ENCODE peak calls at places on chromosomes 7 and 10, in five cellular contexts. One of them, this sample, is unnamed.

GRCh38 chr7:157224627-157225026 is 85.9 kb downstream of the UBE3C start:
- DNase-seq in iris pigment epithelial cell: peak; percentile 38
- DNase-seq in occipital lobe: no peak
- DNase-seq in HCEC 1CT: peak; percentile 35
- DNase-seq in activated naive CD4-positive, alpha-beta T cell: no peak
- DNase-seq in this sample: peak; percentile 19

GRCh38 chr10:14812271-14812670 is 25.6 kb downstream of the CDNF start:
- DNase-seq in occipital lobe: no peak
- DNase-seq in HCEC 1CT: no peak
- DNase-seq in iris pigment epithelial cell: no peak
- DNase-seq in activated naive CD4-positive, alpha-beta T cell: no peak
- DNase-seq in this sample: no peak

GRCh38 chr7:154409703-154410311 is 357.6 kb downstream of the DPP6 start:
- DNase-seq in iris pigment epithelial cell: peak; percentile 21
- DNase-seq in occipital lobe: no peak
- DNase-seq in HCEC 1CT: no peak
- DNase-seq in activated naive CD4-positive, alpha-beta T cell: no peak
- DNase-seq in this sample: peak; percentile 31

GRCh38 chr7:157905740-157906461 is 569.1 kb downstream of the DNAJB6 start:
- DNase-seq in activated naive CD4-positive, alpha-beta T cell: no peak
- DNase-seq in iris pigment epithelial cell: no peak
- DNase-seq in HCEC 1CT: no peak
- DNase-seq in occipital lobe: no peak
- DNase-seq in this sample: no peak

GRCh38 chr7:137828456-137828855 is 18.3 kb downstream of the DGKI start:
- DNase-seq in HCEC 1CT: no peak
- DNase-seq in occipital lobe: no peak
- DNase-seq in iris pigment epithelial cell: no peak
- DNase-seq in activated naive CD4-positive, alpha-beta T cell: no peak
- DNase-seq in this sample: no peak

GRCh38 chr7:50632561-50633413 is 67.6 kb upstream of the DDC start:
- DNase-seq in HCEC 1CT: peak; percentile 53
- DNase-seq in occipital lobe: no peak
- DNase-seq in iris pigment epithelial cell: peak; percentile 70
- DNase-seq in activated naive CD4-positive, alpha-beta T cell: peak; percentile 33
- DNase-seq in this sample: no peak

GRCh38 chr10:58898854-58899573 is 277.4 kb upstream of the PHYHIPL start:
- DNase-seq in iris pigment epithelial cell: no peak
- DNase-seq in occipital lobe: no peak
- DNase-seq in activated naive CD4-positive, alpha-beta T cell: no peak
- DNase-seq in HCEC 1CT: no peak
- DNase-seq in this sample: no peak

GRCh38 chr10:132065491-132066105 is at the start of gene JAKMIP3:
- DNase-seq in occipital lobe: peak; percentile 78
- DNase-seq in HCEC 1CT: peak; percentile 78
- DNase-seq in activated naive CD4-positive, alpha-beta T cell: no peak
- DNase-seq in iris pigment epithelial cell: peak; percentile 97
- DNase-seq in this sample: peak; percentile 75

GRCh38 chr7:128735433-128735832 is 3.7 kb upstream of the CALU start:
- DNase-seq in iris pigment epithelial cell: no peak
- DNase-seq in HCEC 1CT: no peak
- DNase-seq in activated naive CD4-positive, alpha-beta T cell: no peak
- DNase-seq in occipital lobe: no peak
- DNase-seq in this sample: no peak

GRCh38 chr10:113576853-113577252 is 24.0 kb downstream of the HABP2 start:
- DNase-seq in occipital lobe: no peak
- DNase-seq in activated naive CD4-positive, alpha-beta T cell: no peak
- DNase-seq in iris pigment epithelial cell: peak; percentile 31
- DNase-seq in HCEC 1CT: no peak
- DNase-seq in this sample: no peak